ENCODE peak calls at places on chromosomes 12 and 14, in four cellular contexts. One of them, this sample, is unnamed.

GRCh38 chr12:67327466-67327865 is 58.3 kb downstream of the CAND1 start:
- DNase-seq in activated CD8-positive, alpha-beta memory T cell treated with anti-CD3 and anti-CD28 coated beads for 48 hours: no peak
- DNase-seq in SHP77: peak; percentile 67
- DNase-seq in fibroblast of the conjunctiva: no peak
- DNase-seq in this sample: no peak

GRCh38 chr12:50033317-50033679 is 8.0 kb upstream of the RACGAP1 start:
- DNase-seq in SHP77: no peak
- DNase-seq in activated CD8-positive, alpha-beta memory T cell treated with anti-CD3 and anti-CD28 coated beads for 48 hours: no peak
- DNase-seq in fibroblast of the conjunctiva: no peak
- DNase-seq in this sample: no peak

GRCh38 chr14:100165825-100166520 is 6.5 kb upstream of the DEGS2 start:
- DNase-seq in activated CD8-positive, alpha-beta memory T cell treated with anti-CD3 and anti-CD28 coated beads for 48 hours: no peak
- DNase-seq in SHP77: no peak
- DNase-seq in fibroblast of the conjunctiva: no peak
- DNase-seq in this sample: no peak

GRCh38 chr14:76497550-76498484 is 121.9 kb downstream of the ESRRB start:
- DNase-seq in fibroblast of the conjunctiva: no peak
- DNase-seq in SHP77: no peak
- DNase-seq in activated CD8-positive, alpha-beta memory T cell treated with anti-CD3 and anti-CD28 coated beads for 48 hours: no peak
- DNase-seq in this sample: no peak

GRCh38 chr12:47271800-47272230 is 192.1 kb upstream of the AMIGO2 start:
- DNase-seq in activated CD8-positive, alpha-beta memory T cell treated with anti-CD3 and anti-CD28 coated beads for 48 hours: no peak
- DNase-seq in fibroblast of the conjunctiva: no peak
- DNase-seq in SHP77: no peak
- DNase-seq in this sample: no peak

GRCh38 chr14:104189629-104190335 is 51.4 kb downstream of the KIF26A start:
- DNase-seq in SHP77: no peak
- DNase-seq in fibroblast of the conjunctiva: no peak
- DNase-seq in activated CD8-positive, alpha-beta memory T cell treated with anti-CD3 and anti-CD28 coated beads for 48 hours: no peak
- DNase-seq in this sample: no peak

GRCh38 chr12:102396276-102396675 is 84.1 kb downstream of the IGF1 start:
- DNase-seq in SHP77: no peak
- DNase-seq in fibroblast of the conjunctiva: no peak
- DNase-seq in activated CD8-positive, alpha-beta memory T cell treated with anti-CD3 and anti-CD28 coated beads for 48 hours: no peak
- DNase-seq in this sample: no peak

GRCh38 chr14:59771577-59771976 is 99.0 kb downstream of the RTN1 start:
- DNase-seq in activated CD8-positive, alpha-beta memory T cell treated with anti-CD3 and anti-CD28 coated beads for 48 hours: no peak
- DNase-seq in SHP77: peak; percentile 37
- DNase-seq in fibroblast of the conjunctiva: no peak
- DNase-seq in this sample: peak; percentile 40

GRCh38 chr14:80867091-80867490 is 74.4 kb downstream of the CEP128 start:
- DNase-seq in SHP77: no peak
- DNase-seq in activated CD8-positive, alpha-beta memory T cell treated with anti-CD3 and anti-CD28 coated beads for 48 hours: no peak
- DNase-seq in fibroblast of the conjunctiva: no peak
- DNase-seq in this sample: no peak

GRCh38 chr14:31411218-31411727 is 9.1 kb downstream of the HEATR5A start:
- DNase-seq in fibroblast of the conjunctiva: no peak
- DNase-seq in activated CD8-positive, alpha-beta memory T cell treated with anti-CD3 and anti-CD28 coated beads for 48 hours: no peak
- DNase-seq in SHP77: no peak
- DNase-seq in this sample: no peak

GRCh38 chr12:68094645-68095395 is 64.7 kb downstream of the IFNG start:
- DNase-seq in SHP77: no peak
- DNase-seq in activated CD8-positive, alpha-beta memory T cell treated with anti-CD3 and anti-CD28 coated beads for 48 hours: no peak
- DNase-seq in fibroblast of the conjunctiva: no peak
- DNase-seq in this sample: no peak

GRCh38 chr14:77306406-77307098 is 14.1 kb downstream of the POMT2 start:
- DNase-seq in fibroblast of the conjunctiva: no peak
- DNase-seq in activated CD8-positive, alpha-beta memory T cell treated with anti-CD3 and anti-CD28 coated beads for 48 hours: no peak
- DNase-seq in SHP77: no peak
- DNase-seq in this sample: no peak